ENCODE peak calls at places on chromosomes 16 and 17, in nine cellular contexts. P is mesothelial cell of epicardium, E is glutamatergic neuron, C is MM.1S, D is endothelial cell of umbilical vein, Z is BE2C, I is left ventricle myocardium inferior, G is B cell, U is kidney. A is an unnamed sample.

GRCh38 chr17:80826955-80827645 is 164.5 kb upstream of the CHMP6 start:
- DNase-seq in C (no peak), D (peak), G (no peak), E (no peak), Z (peak), I (no peak), P (no peak), U (peak), A (peak)

GRCh38 chr17:28704219-28704858 is 7.3 kb downstream of the PROCA1 start:
- DNase-seq in U (no peak), Z (no peak), G (no peak), D (no peak), I (no peak), E (no peak), P (no peak), C (no peak), A (no peak)

GRCh38 chr16:50195276-50195675 is 42.2 kb downstream of the TENT4B start:
- DNase-seq in P (no peak), U (no peak), G (no peak), C (no peak), I (no peak), E (no peak), D (peak), Z (no peak), A (peak)

GRCh38 chr16:75494696-75495601 is at the start of gene CHST6:
- DNase-seq in E (peak), U (peak), G (peak), D (peak), P (no peak), Z (no peak), I (peak), C (no peak), A (no peak)

GRCh38 chr17:66790476-66791061 is 44.3 kb upstream of the CACNG5 start:
- DNase-seq in Z (no peak), D (no peak), U (no peak), G (no peak), I (no peak), C (no peak), P (no peak), E (no peak), A (no peak)

GRCh38 chr16:64121473-64121872 is 1000.4 kb downstream of the CDH11 start:
- DNase-seq in C (no peak), I (no peak), Z (no peak), E (no peak), D (no peak), U (no peak), G (no peak), P (no peak), A (peak)

GRCh38 chr17:78753316-78754250 is 28.5 kb downstream of the CYTH1 start:
- DNase-seq in E (no peak), D (no peak), P (no peak), G (no peak), U (no peak), Z (no peak), I (no peak), C (no peak), A (no peak)

GRCh38 chr16:15769239-15769638 is 87.6 kb downstream of the MYH11 start:
- DNase-seq in U (peak), Z (no peak), D (no peak), C (no peak), I (no peak), G (no peak), P (no peak), E (no peak), A (no peak)

GRCh38 chr16:53212899-53213235 is 158.1 kb downstream of the CHD9 start:
- DNase-seq in G (no peak), Z (no peak), C (no peak), P (no peak), E (no peak), D (peak), U (no peak), I (no peak), A (no peak)

GRCh38 chr16:67104061-67104460 is 5.7 kb upstream of the PHAF1 start:
- DNase-seq in U (no peak), P (no peak), E (peak), C (no peak), G (no peak), I (no peak), D (peak), Z (peak), A (no peak)

GRCh38 chr17:42985225-42985624 is 4.9 kb downstream of the RUNDC1 start:
- DNase-seq in G (peak), C (no peak), I (no peak), Z (no peak), U (no peak), E (no peak), D (peak), P (no peak), A (no peak)

GRCh38 chr16:19307587-19308241 is 22.2 kb downstream of the CLEC19A start:
- DNase-seq in P (no peak), E (no peak), C (peak), G (no peak), I (no peak), D (no peak), Z (no peak), U (no peak), A (peak)

GRCh38 chr16:4859900-4860255 is 12.6 kb downstream of the UBN1 start:
- DNase-seq in I (no peak), G (no peak), C (no peak), P (no peak), U (peak), E (no peak), Z (no peak), D (no peak), A (no peak)

GRCh38 chr17:10162034-10162433 is 36.4 kb downstream of the GAS7 start:
- DNase-seq in D (no peak), C (no peak), G (no peak), Z (no peak), I (no peak), P (no peak), E (no peak), U (no peak), A (no peak)

GRCh38 chr16:85461814-85462404 is 151.2 kb upstream of the GSE1 start:
- DNase-seq in I (no peak), G (no peak), U (no peak), C (no peak), Z (peak), P (peak), D (no peak), E (peak), A (no peak)

GRCh38 chr16:13150181-13150885 is 248.9 kb downstream of the SHISA9 start:
- DNase-seq in P (no peak), Z (no peak), D (no peak), U (no peak), C (no peak), I (no peak), E (no peak), G (no peak), A (no peak)

GRCh38 chr17:51721711-51722110 is 436.8 kb downstream of the CA10 start:
- DNase-seq in C (no peak), D (no peak), Z (no peak), G (no peak), I (no peak), U (no peak), P (no peak), E (no peak), A (no peak)

GRCh38 chr17:67855504-67856324 is 30.4 kb downstream of the BPTF start:
- DNase-seq in I (no peak), Z (no peak), C (no peak), D (peak), G (peak), P (no peak), E (no peak), U (no peak), A (no peak)

GRCh38 chr16:8678068-8678927 is 3.9 kb downstream of the ABAT start:
- DNase-seq in I (no peak), C (no peak), P (no peak), E (no peak), U (no peak), Z (no peak), D (no peak), G (no peak), A (peak)

GRCh38 chr17:57215317-57215716 is 41.0 kb upstream of the MSI2 start:
- DNase-seq in Z (peak), E (no peak), P (no peak), U (no peak), G (no peak), I (no peak), D (peak), C (no peak), A (peak)

GRCh38 chr17:48486557-48486956 is 44.3 kb downstream of the HOXB1 start:
- DNase-seq in I (no peak), D (no peak), C (no peak), E (no peak), U (peak), Z (no peak), G (no peak), P (no peak), A (peak)

GRCh38 chr17:1732241-1733046 is 7.9 kb downstream of the WDR81 start:
- DNase-seq in C (no peak), D (no peak), P (no peak), Z (no peak), I (no peak), E (no peak), U (no peak), G (no peak), A (no peak)

GRCh38 chr17:2853722-2854580 is 57.7 kb downstream of the RAP1GAP2 start:
- DNase-seq in E (peak), D (no peak), U (peak), C (no peak), Z (peak), G (peak), I (peak), P (no peak), A (peak)

GRCh38 chr16:85170066-85171003 is 58.1 kb upstream of the CIBAR2 start:
- DNase-seq in G (peak), P (no peak), Z (peak), C (no peak), E (no peak), I (no peak), D (no peak), U (peak), A (no peak)

GRCh38 chr16:77414752-77415231 is 20.0 kb downstream of the ADAMTS18 start:
- DNase-seq in I (no peak), D (no peak), Z (no peak), P (no peak), C (no peak), E (no peak), U (no peak), G (no peak), A (peak)

GRCh38 chr17:72587773-72588511 is 467.1 kb downstream of the SOX9 start:
- DNase-seq in E (no peak), I (no peak), C (peak), G (no peak), Z (no peak), D (no peak), U (no peak), P (no peak), A (peak)
- TF ChIP-seq CTCF in E (no peak), I (no peak), C (peak), G (no peak), Z (peak), D (no peak), U (no peak), P (no peak), A (no peak)

GRCh38 chr16:88534731-88535141 is 35.5 kb upstream of the ZC3H18 start:
- DNase-seq in U (peak), I (peak), P (no peak), Z (peak), C (no peak), E (peak), D (no peak), G (no peak), A (peak)
- TF ChIP-seq CTCF in U (no peak), I (no peak), P (no peak), Z (no peak), C (no peak), E (no peak), D (no peak), G (no peak), A (peak)

GRCh38 chr17:17805575-17805974 is 31.2 kb downstream of the SREBF1 start:
- DNase-seq in P (no peak), U (no peak), G (no peak), Z (no peak), E (no peak), D (no peak), I (no peak), C (no peak), A (no peak)
- TF ChIP-seq CTCF in P (no peak), U (no peak), G (no peak), Z (no peak), E (no peak), D (no peak), I (no peak), C (no peak), A (no peak)

DNA sequence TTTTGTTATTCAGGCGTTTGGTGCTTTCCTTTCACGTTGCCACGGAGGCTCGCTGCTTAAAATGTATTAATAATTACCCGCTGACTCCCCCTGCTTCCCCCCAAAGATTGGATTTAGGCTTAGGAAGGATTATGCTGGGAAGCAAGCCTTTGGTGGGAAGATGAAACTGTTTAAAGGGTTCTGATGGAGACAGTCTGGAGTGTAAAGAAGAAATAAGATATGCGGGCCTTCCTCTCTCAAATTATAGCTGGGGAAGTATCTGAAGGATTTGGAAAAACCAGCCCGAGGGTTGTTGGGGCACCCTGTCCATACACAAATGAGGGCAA is 1.1 kb downstream of the KSR1 start:
- DNase-seq in E (no peak), P (no peak), D (peak), G (no peak), I (no peak), C (no peak), Z (no peak), U (no peak), A (no peak)
- TF ChIP-seq CTCF in E (no peak), P (no peak), D (no peak), G (no peak), I (no peak), C (no peak), Z (no peak), U (no peak), A (no peak)

GRCh38 chr16:10368984-10369551 is 16.8 kb upstream of the ATF7IP2 start:
- DNase-seq in I (no peak), G (no peak), C (no peak), Z (no peak), U (no peak), P (no peak), D (no peak), E (no peak), A (peak)
- TF ChIP-seq CTCF in I (peak), G (no peak), C (no peak), Z (no peak), U (no peak), P (no peak), D (no peak), E (no peak), A (no peak)

DNA sequence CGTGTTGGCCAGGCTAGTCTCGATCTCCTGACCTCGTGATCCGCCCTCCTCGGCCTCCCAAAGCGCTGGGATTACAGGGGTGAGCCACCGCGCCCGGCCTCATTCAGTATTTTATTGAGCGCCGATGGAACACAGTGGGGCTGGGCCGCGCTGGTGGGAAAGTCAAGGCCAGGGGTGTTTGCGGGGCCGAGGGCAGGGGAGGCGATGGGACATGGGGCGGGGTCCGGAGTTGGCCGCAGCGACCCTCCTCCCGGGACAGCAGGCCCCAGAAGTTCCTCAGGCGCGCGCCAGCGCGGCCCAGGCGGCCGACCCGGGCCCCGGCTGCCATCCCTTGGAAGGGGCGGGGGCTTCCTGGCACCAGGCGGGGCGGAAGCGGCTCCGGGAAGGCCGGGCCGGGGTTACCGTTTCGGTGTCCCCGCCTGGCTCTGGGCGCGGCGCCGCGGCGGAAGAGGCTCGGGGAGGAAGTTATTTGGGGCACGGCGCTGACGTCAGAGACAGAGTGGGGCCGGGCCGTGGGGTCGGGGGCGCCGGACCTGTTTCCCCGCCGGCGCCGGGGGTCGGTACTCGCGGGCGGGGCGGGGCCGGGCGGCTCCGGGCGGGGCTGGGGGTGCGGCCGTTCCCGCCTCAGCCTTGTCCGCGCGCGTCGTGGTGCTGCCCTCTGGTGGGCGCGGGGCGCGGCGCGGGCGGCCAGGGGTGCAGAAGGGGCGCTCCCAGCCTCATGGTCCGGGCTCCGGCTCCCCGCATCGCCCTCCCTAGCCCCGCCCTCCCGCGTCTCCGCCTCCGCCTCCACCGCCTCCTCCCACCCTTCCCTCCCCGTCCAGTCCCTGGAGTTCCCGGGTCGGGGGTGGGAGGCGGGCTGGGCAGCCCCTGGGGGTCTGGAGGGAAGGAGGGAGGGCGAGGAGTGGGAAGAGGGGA is 952 bp upstream of the PRSS27 start:
- DNase-seq in C (peak), U (peak), I (peak), Z (peak), E (peak), P (peak), D (peak), G (peak), A (peak)
- TF ChIP-seq CTCF in C (peak), U (peak), I (peak), Z (peak), E (peak), P (peak), D (peak), G (peak), A (peak)

GRCh38 chr16:57775661-57776469 is 26.4 kb downstream of the KIFC3 start:
- DNase-seq in G (no peak), P (no peak), C (no peak), I (no peak), E (peak), Z (peak), D (no peak), U (peak), A (no peak)
- TF ChIP-seq CTCF in G (no peak), P (peak), C (peak), I (no peak), E (peak), Z (peak), D (no peak), U (peak), A (no peak)

GRCh38 chr17:65531508-65532431 is 29.7 kb downstream of the AXIN2 start:
- DNase-seq in C (no peak), G (no peak), D (no peak), Z (no peak), E (no peak), I (peak), P (no peak), U (peak), A (no peak)
- TF ChIP-seq CTCF in C (no peak), G (no peak), D (no peak), Z (peak), E (peak), I (peak), P (peak), U (no peak), A (no peak)

DNA sequence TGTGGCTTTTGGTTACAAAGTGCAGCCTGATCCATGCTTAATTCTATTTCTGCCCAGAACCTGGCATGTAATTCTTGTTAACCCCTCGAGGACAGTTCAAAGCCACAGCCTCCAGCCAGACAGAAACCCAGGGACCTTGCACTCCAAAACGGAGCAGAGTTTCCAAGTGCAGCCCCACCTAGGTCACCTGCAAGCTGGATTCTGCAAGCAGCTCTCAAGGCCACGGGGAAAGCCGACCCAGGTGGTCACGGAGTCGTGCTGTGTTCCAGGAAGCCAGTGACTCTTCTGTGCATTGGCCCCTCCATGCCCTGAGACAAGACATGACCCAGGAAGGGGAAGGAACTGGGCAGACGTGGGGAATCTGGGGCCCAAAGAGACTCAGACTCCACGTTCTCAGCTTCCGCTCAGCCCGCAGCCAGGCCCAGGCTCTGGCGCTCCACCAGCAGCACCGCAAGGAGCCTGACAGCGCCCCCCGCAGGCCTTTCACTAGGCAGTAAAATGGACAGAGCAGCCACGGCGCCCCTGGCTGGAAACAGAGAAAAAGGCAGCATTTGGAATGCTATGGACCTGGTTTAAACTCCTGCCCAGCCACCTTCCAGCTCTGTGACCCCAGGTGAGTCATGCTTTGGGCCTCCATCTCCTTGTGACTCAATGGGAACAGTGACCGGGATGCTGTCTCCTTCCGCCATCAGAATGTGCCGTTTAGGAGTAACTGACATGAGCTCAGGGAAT is 27.3 kb upstream of the GSG1L start:
- DNase-seq in E (peak), D (no peak), G (no peak), I (no peak), P (no peak), Z (no peak), U (peak), C (no peak), A (no peak)
- TF ChIP-seq CTCF in E (peak), D (peak), G (no peak), I (no peak), P (no peak), Z (peak), U (no peak), C (peak), A (peak)

GRCh38 chr16:28924399-28924761 is 658 bp downstream of the RABEP2 start:
- DNase-seq in C (no peak), I (no peak), U (no peak), D (no peak), G (no peak), Z (no peak), P (no peak), E (no peak), A (no peak)
- TF ChIP-seq CTCF in C (peak), I (no peak), U (no peak), D (no peak), G (peak), Z (no peak), P (no peak), E (no peak), A (no peak)